ENCODE peak calls at places on chromosomes 12 and 14, in four cellular contexts. F is upper lobe of right lung, H is tibial artery, I is neuronal stem cell. B is an unnamed sample.

GRCh38 chr14:32602699-32603098 is 273.6 kb downstream of the AKAP6 start:
- DNase-seq in F (no peak), H (no peak), I (no peak), B (no peak)

GRCh38 chr14:29637406-29637805 is 290.2 kb downstream of the PRKD1 start:
- DNase-seq in F (no peak), H (peak), I (no peak), B (no peak)

GRCh38 chr12:65384240-65384639 is 105.8 kb downstream of the MSRB3 start:
- DNase-seq in F (no peak), H (no peak), I (no peak), B (no peak)

GRCh38 chr14:28875937-28876910 is 109.6 kb downstream of the FOXG1 start:
- DNase-seq in F (no peak), H (no peak), I (peak), B (no peak)

GRCh38 chr14:36221097-36221496 is 44.6 kb upstream of the PTCSC3 start:
- DNase-seq in F (no peak), H (no peak), I (peak), B (no peak)

GRCh38 chr12:66537866-66538265 is 141.0 kb downstream of the GRIP1 start:
- DNase-seq in F (no peak), H (no peak), I (no peak), B (no peak)

GRCh38 chr12:6201199-6201608 is 1.0 kb downstream of the CD9 start:
- DNase-seq in F (peak), H (no peak), I (no peak), B (no peak)

GRCh38 chr12:102462386-102462785 is 18.0 kb downstream of the IGF1 start:
- DNase-seq in F (no peak), H (no peak), I (no peak), B (no peak)

GRCh38 chr12:27474344-27474743 is 27.8 kb downstream of the SMCO2 start:
- DNase-seq in F (no peak), H (no peak), I (no peak), B (no peak)

GRCh38 chr14:54377501-54377900 is 19.3 kb upstream of the CDKN3 start:
- DNase-seq in F (no peak), H (no peak), I (no peak), B (no peak)

GRCh38 chr14:54369343-54369742 is 27.5 kb upstream of the CDKN3 start:
- DNase-seq in F (no peak), H (no peak), I (no peak), B (no peak)

GRCh38 chr14:54370323-54371125 is 26.3 kb upstream of the CDKN3 start:
- DNase-seq in F (no peak), H (no peak), I (no peak), B (no peak)

DNA sequence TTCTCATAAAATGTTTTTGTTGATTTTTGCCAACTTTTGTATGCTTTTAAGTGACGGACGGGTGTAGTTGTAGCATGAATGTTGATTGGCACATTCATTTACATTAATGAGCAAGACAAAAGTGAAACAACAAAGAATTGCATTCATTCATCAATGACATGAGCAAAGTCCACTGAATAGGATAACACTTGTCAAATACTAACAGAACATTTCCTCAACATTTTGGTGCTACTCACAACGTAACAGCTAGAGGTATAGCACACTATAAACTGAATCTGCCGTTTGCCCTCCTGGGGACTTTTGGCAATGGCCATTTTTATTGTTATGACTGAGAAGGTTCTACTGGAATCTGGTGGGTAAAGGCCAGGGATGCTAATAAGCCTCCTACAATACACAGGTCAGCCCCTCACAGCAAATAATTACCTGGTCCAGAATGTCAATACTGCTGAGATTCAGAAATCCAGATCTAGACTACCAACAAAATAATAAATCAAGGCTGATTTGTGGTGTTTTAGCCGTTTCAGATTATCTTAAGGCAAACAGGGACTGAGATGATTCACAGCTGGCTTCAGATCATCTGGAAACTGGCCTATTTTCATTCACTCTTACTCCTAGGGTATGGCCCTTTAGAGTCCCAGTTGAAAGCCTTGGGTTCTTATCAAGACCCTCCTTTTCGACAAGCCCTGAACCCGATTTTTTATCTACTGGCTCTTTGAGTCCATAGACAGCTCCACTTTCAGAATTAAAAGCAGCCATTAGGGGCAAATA is 22.5 kb upstream of the CDKN3 start:
- DNase-seq in F (no peak), H (no peak), I (no peak), B (no peak)
- H3K27ac ChIP-seq in F (no peak), H (no peak), I (no peak), B (no peak)

DNA sequence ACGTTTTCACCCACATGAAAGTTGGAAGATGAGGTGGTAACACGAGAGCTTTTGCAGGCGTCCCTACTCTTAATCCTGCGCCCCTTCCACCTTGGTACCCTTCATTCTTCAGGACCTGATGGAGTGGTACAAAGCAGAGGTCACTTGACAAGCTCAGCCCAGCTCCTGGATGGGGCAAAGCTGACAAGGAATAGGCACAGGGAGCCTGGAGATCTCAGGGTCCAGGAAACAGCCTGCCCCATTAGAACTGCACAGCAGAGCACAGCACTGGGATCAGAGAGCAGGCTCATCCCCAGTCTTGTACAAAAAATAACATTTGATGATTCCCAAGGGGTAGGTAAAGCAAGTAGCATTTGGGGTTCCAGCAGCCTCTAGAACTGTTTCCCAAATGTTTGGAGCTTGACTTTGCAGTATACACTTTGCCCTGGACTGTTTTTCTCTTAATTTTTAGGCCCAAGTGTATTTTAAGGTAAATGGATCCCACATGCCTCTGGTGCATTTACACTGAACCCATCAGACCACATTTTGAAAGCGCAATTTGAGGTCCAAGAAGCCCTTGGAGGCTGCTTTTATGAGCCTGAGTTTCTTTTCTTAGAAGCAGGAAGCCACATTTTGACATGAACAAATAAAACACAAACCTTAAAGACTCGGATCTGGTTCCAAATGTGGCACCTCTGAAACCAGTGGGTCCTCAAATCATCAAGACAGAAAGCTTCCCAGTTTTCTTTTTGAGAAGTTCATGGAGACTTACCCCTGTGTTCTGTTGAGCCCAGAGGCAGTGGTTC is 633 bp downstream of the TC2N start:
- DNase-seq in F (no peak), H (no peak), I (no peak), B (no peak)
- H3K27ac ChIP-seq in F (peak), H (no peak), I (no peak), B (peak)

DNA sequence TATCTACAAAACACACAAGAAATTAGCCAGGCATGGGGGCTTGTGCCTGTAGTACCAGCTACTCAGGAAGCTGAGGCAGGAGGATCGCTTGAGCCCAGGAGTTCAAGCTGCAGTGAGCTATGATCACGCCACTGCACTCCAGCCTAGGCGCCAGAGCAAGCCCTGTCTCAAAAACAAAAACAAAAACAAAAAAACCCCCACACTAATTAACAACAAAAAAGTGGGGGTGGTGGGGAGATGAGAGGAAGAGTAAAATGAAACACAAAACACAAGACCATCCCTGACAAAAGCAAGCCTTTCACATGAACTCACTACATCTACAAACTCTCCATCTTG is 53.9 kb upstream of the HECTD1 start:
- DNase-seq in F (no peak), H (no peak), I (no peak), B (no peak)
- H3K27ac ChIP-seq in F (peak), H (peak), I (peak), B (no peak)

DNA sequence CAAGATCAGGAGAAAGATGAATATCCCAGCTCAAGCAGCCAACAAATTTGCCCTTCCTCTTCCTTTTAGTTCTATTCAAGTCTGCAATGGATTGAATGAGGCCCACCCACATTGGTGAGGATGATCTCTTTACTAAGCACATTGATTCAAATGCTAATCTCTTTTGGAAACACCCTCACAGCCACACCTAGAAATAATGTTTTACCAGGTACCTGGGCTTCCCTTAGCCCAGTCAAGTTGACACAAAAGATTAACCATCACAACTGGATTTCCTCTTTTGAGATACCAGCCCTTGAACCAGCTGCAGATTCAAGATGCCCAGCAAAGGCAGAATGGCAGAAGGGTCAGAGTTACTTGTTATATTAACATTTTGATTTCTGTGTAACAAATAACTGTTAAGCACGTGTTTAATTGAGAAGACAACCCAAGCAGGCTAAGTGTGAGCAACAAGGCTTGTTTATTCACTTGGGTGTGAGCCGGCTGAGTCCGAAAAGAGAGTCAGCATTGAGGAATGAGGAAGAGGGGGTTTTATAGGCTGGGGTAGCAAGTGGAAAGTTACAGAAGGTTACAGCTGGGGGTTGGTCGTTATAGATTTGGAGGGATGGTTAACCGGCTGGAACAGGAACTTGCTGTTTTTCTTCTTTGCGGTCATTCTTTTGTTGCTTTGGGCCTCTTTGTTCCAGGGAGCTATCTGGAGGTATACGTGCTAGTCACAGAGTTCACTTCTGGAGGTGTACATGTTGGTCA is 180.3 kb downstream of the EMP1 start:
- DNase-seq in F (no peak), H (no peak), I (no peak), B (no peak)
- H3K27ac ChIP-seq in F (no peak), H (no peak), I (no peak), B (no peak)

GRCh38 chr14:72726444-72726843 is 167.5 kb downstream of the DPF3 start:
- DNase-seq in F (no peak), H (no peak), I (no peak), B (no peak)
- H3K27ac ChIP-seq in F (no peak), H (no peak), I (no peak), B (no peak)

B was measured in CD4-positive, alpha-beta T cell.